ENCODE peak calls at places on chromosomes 7 and 10, in five cellular contexts. H is fibroblast of pulmonary artery, L is fibroblast of lung, S is neural progenitor cell, Q is stomach. U is an unnamed sample.

GRCh38 chr7:151565541-151565940 is 45.8 kb upstream of the RHEB start:
- DNase-seq in S (no peak), H (peak; percentile 16), Q (no peak), L (peak; percentile 70), U (no peak)

GRCh38 chr10:127964644-127965043 is 57.7 kb downstream of the PTPRE start:
- DNase-seq in S (no peak), Q (no peak), H (no peak), L (no peak), U (no peak)

GRCh38 chr10:9848981-9849380 is 1168.7 kb upstream of the CELF2 start:
- DNase-seq in H (no peak), Q (no peak), L (peak; percentile 19), S (no peak), U (no peak)

GRCh38 chr10:7151538-7151937 is 259.3 kb downstream of the SFMBT2 start:
- DNase-seq in S (no peak), L (no peak), Q (no peak), H (no peak), U (no peak)

GRCh38 chr7:121140790-121141189 is 152.3 kb downstream of the CPED1 start:
- DNase-seq in L (no peak), S (no peak), Q (no peak), H (no peak), U (no peak)

GRCh38 chr7:111045469-111045868 is 45.5 kb upstream of the LRRN3 start:
- DNase-seq in Q (no peak), H (peak; percentile 15), L (no peak), S (peak; percentile 10), U (peak; percentile 48)

GRCh38 chr7:28669329-28669728 is 257.0 kb downstream of the CREB5 start:
- DNase-seq in L (no peak), H (no peak), S (no peak), Q (no peak), U (no peak)

GRCh38 chr7:155487509-155488482 is 29.9 kb downstream of the EN2 start:
- DNase-seq in Q (no peak), H (no peak), S (no peak), L (no peak), U (no peak)

GRCh38 chr7:158812684-158813083 is 16.6 kb downstream of the ESYT2 start:
- DNase-seq in S (no peak), L (no peak), Q (no peak), H (no peak), U (no peak)

GRCh38 chr7:492714-493065 is 27.0 kb downstream of the PDGFA start:
- DNase-seq in S (no peak), L (no peak), H (no peak), Q (no peak), U (no peak)

GRCh38 chr7:155917836-155918385 is 105.6 kb upstream of the SHH start:
- DNase-seq in L (peak; percentile 31), H (no peak), S (no peak), Q (peak; percentile 33), U (no peak)

GRCh38 chr7:34755008-34755407 is 97.0 kb downstream of the NPSR1 start:
- DNase-seq in L (no peak), Q (no peak), H (no peak), S (no peak), U (no peak)
- TF ChIP-seq CTCF in L (no peak), Q (no peak), H (no peak), S (no peak), U (no peak)

DNA sequence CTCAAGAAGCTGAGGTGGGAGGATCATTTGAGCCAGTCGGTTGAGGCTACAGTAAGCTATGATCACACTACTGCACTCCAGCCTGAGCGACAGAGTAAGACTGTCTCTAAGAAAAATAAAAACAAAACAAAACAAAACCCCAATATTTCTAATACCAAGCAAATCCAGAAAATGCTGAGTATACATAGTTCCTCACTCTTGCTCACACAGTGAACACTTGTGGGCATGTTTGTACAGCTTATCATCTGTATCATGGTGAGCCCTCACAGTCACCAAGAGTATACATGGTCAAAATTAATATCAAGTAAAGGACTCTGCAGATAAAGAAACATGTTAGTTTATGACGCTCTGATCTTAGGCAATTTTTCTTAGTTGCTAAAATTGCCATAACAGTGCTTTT is 41.5 kb upstream of the C10orf67 start:
- DNase-seq in Q (no peak), H (no peak), S (no peak), L (no peak), U (no peak)
- TF ChIP-seq CTCF in Q (no peak), H (no peak), S (no peak), L (no peak), U (no peak)

GRCh38 chr10:80289451-80290287 is at the start of gene MAT1A:
- DNase-seq in S (no peak), L (no peak), H (peak; percentile 10), Q (no peak), U (peak; percentile 77)
- TF ChIP-seq CTCF in S (no peak), L (peak; percentile 5), H (no peak), Q (no peak), U (no peak)

GRCh38 chr10:99630439-99630838 is 10.2 kb upstream of the SLC25A28 start:
- DNase-seq in Q (peak; percentile 58), H (peak; percentile 75), S (peak; percentile 14), L (peak; percentile 60), U (peak; percentile 50)
- TF ChIP-seq CTCF in Q (no peak), H (peak; percentile 59), S (no peak), L (peak; percentile 62), U (peak; percentile 22)

U was measured in testis.